ENCODE peak calls at places on chromosomes 16 and 17, in seven cellular contexts. F, U, D, S, I, H and K are unnamed samples.

GRCh38 chr17:80447790-80448189 is 28.6 kb downstream of the NPTX1 start:
- DNase-seq in F (no peak), U (no peak), D (no peak), S (no peak), I (no peak), H (no peak), K (no peak)

GRCh38 chr17:42027540-42027889 is 7.6 kb downstream of the NKIRAS2 start:
- DNase-seq in F (no peak), U (no peak), D (no peak), S (no peak), I (no peak), H (no peak), K (no peak)

GRCh38 chr16:80014241-80014939 is 413.9 kb upstream of the MAF start:
- DNase-seq in F (no peak), U (no peak), D (no peak), S (no peak), I (no peak), H (no peak), K (no peak)

GRCh38 chr17:38702900-38703741 is 2.0 kb upstream of the MLLT6 start:
- DNase-seq in F (no peak), U (no peak), D (no peak), S (no peak), I (no peak), H (peak), K (no peak)

GRCh38 chr16:24834459-24835335 is 11.1 kb upstream of the SLC5A11 start:
- DNase-seq in F (peak), U (peak), D (no peak), S (no peak), I (peak), H (no peak), K (peak)

GRCh38 chr16:13168091-13168572 is 266.7 kb downstream of the SHISA9 start:
- DNase-seq in F (no peak), U (no peak), D (no peak), S (no peak), I (no peak), H (no peak), K (peak)

GRCh38 chr16:74811911-74812310 is 37.3 kb upstream of the FA2H start:
- DNase-seq in F (no peak), U (no peak), D (no peak), S (no peak), I (no peak), H (no peak), K (no peak)

GRCh38 chr16:68375801-68376536 is 65.2 kb downstream of the PRMT7 start:
- DNase-seq in F (no peak), U (no peak), D (no peak), S (no peak), I (no peak), H (no peak), K (no peak)

GRCh38 chr16:23125277-23125676 is 24.0 kb downstream of the USP31 start:
- DNase-seq in F (no peak), U (no peak), D (no peak), S (no peak), I (no peak), H (no peak), K (no peak)

GRCh38 chr16:23232806-23233205 is 50.3 kb downstream of the SCNN1G start:
- DNase-seq in F (no peak), U (no peak), D (no peak), S (no peak), I (no peak), H (no peak), K (no peak)

GRCh38 chr16:67269766-67270165 is 9.6 kb upstream of the PLEKHG4 start:
- DNase-seq in F (no peak), U (peak), D (no peak), S (no peak), I (peak), H (no peak), K (peak)

GRCh38 chr17:17941015-17941414 is 31.2 kb downstream of the TOM1L2 start:
- DNase-seq in F (no peak), U (no peak), D (no peak), S (no peak), I (no peak), H (no peak), K (peak)

GRCh38 chr17:57377094-57377493 is 120.8 kb downstream of the MSI2 start:
- DNase-seq in F (no peak), U (no peak), D (no peak), S (no peak), I (no peak), H (no peak), K (no peak)

GRCh38 chr17:44464037-44464436 is 39.2 kb downstream of the GPATCH8 start:
- DNase-seq in F (no peak), U (peak), D (no peak), S (no peak), I (peak), H (no peak), K (no peak)

GRCh38 chr16:56932588-56933265 is 785 bp downstream of the HERPUD1 start:
- DNase-seq in F (peak), U (peak), D (peak), S (peak), I (peak), H (peak), K (peak)

GRCh38 chr17:83136156-83136555 is 56.7 kb downstream of the METRNL start:
- DNase-seq in F (no peak), U (no peak), D (no peak), S (no peak), I (no peak), H (no peak), K (no peak)

GRCh38 chr17:28747801-28748750 is 4.3 kb downstream of the TRAF4 start:
- DNase-seq in F (no peak), U (no peak), D (no peak), S (no peak), I (no peak), H (no peak), K (no peak)

GRCh38 chr16:53792161-53792951 is 88.4 kb downstream of the FTO start:
- DNase-seq in F (no peak), U (no peak), D (no peak), S (no peak), I (no peak), H (no peak), K (no peak)

GRCh38 chr16:89334050-89334449 is 116.5 kb downstream of the ZNF778 start:
- DNase-seq in F (no peak), U (no peak), D (no peak), S (no peak), I (no peak), H (no peak), K (no peak)

GRCh38 chr17:49508061-49508865 is 13.2 kb downstream of the NGFR start:
- DNase-seq in F (peak), U (no peak), D (no peak), S (no peak), I (no peak), H (no peak), K (peak)

GRCh38 chr17:61595418-61595817 is 4.4 kb upstream of the NACA2 start:
- DNase-seq in F (no peak), U (no peak), D (no peak), S (no peak), I (no peak), H (no peak), K (no peak)

GRCh38 chr16:71917900-71918299 is 22.6 kb downstream of the IST1 start:
- DNase-seq in F (no peak), U (peak), D (no peak), S (no peak), I (peak), H (no peak), K (peak)

GRCh38 chr17:335691-336090 is 16.9 kb downstream of the RPH3AL start:
- DNase-seq in F (no peak), U (no peak), D (no peak), S (no peak), I (no peak), H (no peak), K (no peak)

GRCh38 chr17:78129385-78130079 is 977 bp upstream of the TMC6 start:
- DNase-seq in F (no peak), U (no peak), D (no peak), S (no peak), I (no peak), H (peak), K (no peak)

GRCh38 chr17:17179371-17179827 is 26.7 kb downstream of the PLD6 start:
- DNase-seq in F (no peak), U (no peak), D (no peak), S (no peak), I (no peak), H (peak), K (no peak)

GRCh38 chr17:79752175-79752574 is 21.4 kb downstream of the ENPP7 start:
- DNase-seq in F (no peak), U (no peak), D (no peak), S (no peak), I (no peak), H (peak), K (no peak)

GRCh38 chr17:31571124-31571892 is 179.8 kb downstream of the RAB11FIP4 start:
- DNase-seq in F (no peak), U (peak), D (peak), S (peak), I (peak), H (no peak), K (peak)

GRCh38 chr17:73058022-73058421 is 34.5 kb downstream of the SLC39A11 start:
- DNase-seq in F (no peak), U (peak), D (no peak), S (no peak), I (peak), H (no peak), K (no peak)